ENCODE peak calls at places on chromosomes 2 and 18, in four cellular contexts. One of them, this sample, is unnamed.

GRCh38 chr2:8694737-8695136 is 12.9 kb downstream of the ID2 start:
- DNase-seq in endothelial cell of umbilical vein: no peak
- DNase-seq in HCT116: no peak
- DNase-seq in Peyer's patch: no peak
- DNase-seq in this sample: no peak

GRCh38 chr2:99140860-99141109 is 722 bp upstream of the C2orf15 start:
- DNase-seq in endothelial cell of umbilical vein: no peak
- DNase-seq in HCT116: peak
- DNase-seq in Peyer's patch: no peak
- DNase-seq in this sample: no peak

GRCh38 chr2:99861376-99861760 is 281.0 kb downstream of the AFF3 start:
- DNase-seq in endothelial cell of umbilical vein: peak
- DNase-seq in HCT116: no peak
- DNase-seq in Peyer's patch: no peak
- DNase-seq in this sample: no peak

GRCh38 chr2:165833156-165833555 is 39.1 kb upstream of the GALNT3 start:
- DNase-seq in endothelial cell of umbilical vein: no peak
- DNase-seq in HCT116: no peak
- DNase-seq in Peyer's patch: no peak
- DNase-seq in this sample: no peak

GRCh38 chr2:226835420-226835795 is 446 bp upstream of the RHBDD1 start:
- DNase-seq in endothelial cell of umbilical vein: no peak
- DNase-seq in HCT116: no peak
- DNase-seq in Peyer's patch: no peak
- DNase-seq in this sample: peak

GRCh38 chr2:98823196-98824166 is 92.5 kb upstream of the MGAT4A start:
- DNase-seq in endothelial cell of umbilical vein: no peak
- DNase-seq in HCT116: no peak
- DNase-seq in Peyer's patch: no peak
- DNase-seq in this sample: no peak

GRCh38 chr2:669323-669722 is 7.9 kb downstream of the TMEM18 start:
- DNase-seq in endothelial cell of umbilical vein: peak
- DNase-seq in HCT116: no peak
- DNase-seq in Peyer's patch: no peak
- DNase-seq in this sample: no peak

GRCh38 chr2:25246558-25247290 is 78.3 kb upstream of the POMC start:
- DNase-seq in endothelial cell of umbilical vein: no peak
- DNase-seq in HCT116: no peak
- DNase-seq in Peyer's patch: no peak
- DNase-seq in this sample: no peak

GRCh38 chr2:218583983-218584850 is 15.6 kb downstream of the CNOT9 start:
- DNase-seq in endothelial cell of umbilical vein: peak
- DNase-seq in HCT116: no peak
- DNase-seq in Peyer's patch: no peak
- DNase-seq in this sample: no peak

GRCh38 chr2:68548396-68548795 is 81.0 kb downstream of the APLF start:
- DNase-seq in endothelial cell of umbilical vein: no peak
- DNase-seq in HCT116: no peak
- DNase-seq in Peyer's patch: no peak
- DNase-seq in this sample: no peak

GRCh38 chr18:70463085-70463484 is 174.2 kb downstream of the SOCS6 start:
- DNase-seq in endothelial cell of umbilical vein: no peak
- DNase-seq in HCT116: no peak
- DNase-seq in Peyer's patch: no peak
- DNase-seq in this sample: no peak

GRCh38 chr2:26550276-26551015 is 72.5 kb upstream of the OTOF start:
- DNase-seq in endothelial cell of umbilical vein: no peak
- DNase-seq in HCT116: no peak
- DNase-seq in Peyer's patch: no peak
- DNase-seq in this sample: no peak

GRCh38 chr2:35410431-35411061 is 945.0 kb upstream of the CRIM1 start:
- DNase-seq in endothelial cell of umbilical vein: peak
- DNase-seq in HCT116: no peak
- DNase-seq in Peyer's patch: peak
- DNase-seq in this sample: peak

GRCh38 chr2:138373993-138374408 is 127.6 kb upstream of the SPOPL start:
- DNase-seq in endothelial cell of umbilical vein: peak
- DNase-seq in HCT116: peak
- DNase-seq in Peyer's patch: no peak
- DNase-seq in this sample: peak

GRCh38 chr2:164369416-164369815 is 251.9 kb downstream of the GRB14 start:
- DNase-seq in endothelial cell of umbilical vein: no peak
- DNase-seq in HCT116: no peak
- DNase-seq in Peyer's patch: no peak
- DNase-seq in this sample: no peak

GRCh38 chr18:77635441-77635840 is 385.8 kb downstream of the GALR1 start:
- DNase-seq in endothelial cell of umbilical vein: no peak
- DNase-seq in HCT116: no peak
- DNase-seq in Peyer's patch: no peak
- DNase-seq in this sample: no peak

GRCh38 chr2:217653240-217653639 is 349.6 kb downstream of the TNS1 start:
- DNase-seq in endothelial cell of umbilical vein: peak
- DNase-seq in HCT116: peak
- DNase-seq in Peyer's patch: no peak
- DNase-seq in this sample: no peak

GRCh38 chr2:241967745-241968144 is 98.2 kb downstream of the RTP5 start:
- DNase-seq in endothelial cell of umbilical vein: no peak
- DNase-seq in HCT116: no peak
- DNase-seq in Peyer's patch: peak
- DNase-seq in this sample: no peak

GRCh38 chr2:122368576-122369243 is 613.3 kb downstream of the TSN start:
- DNase-seq in endothelial cell of umbilical vein: no peak
- DNase-seq in HCT116: no peak
- DNase-seq in Peyer's patch: no peak
- DNase-seq in this sample: peak

GRCh38 chr2:44362207-44363015 is 664 bp downstream of the CAMKMT start:
- DNase-seq in endothelial cell of umbilical vein: peak
- DNase-seq in HCT116: peak
- DNase-seq in Peyer's patch: peak
- DNase-seq in this sample: peak

GRCh38 chr2:19863303-19864041 is 38.3 kb downstream of the TTC32 start:
- DNase-seq in endothelial cell of umbilical vein: peak
- DNase-seq in HCT116: peak
- DNase-seq in Peyer's patch: peak
- DNase-seq in this sample: peak

GRCh38 chr18:13615432-13615861 is 110.9 kb downstream of the FAM210A start:
- DNase-seq in endothelial cell of umbilical vein: no peak
- DNase-seq in HCT116: no peak
- DNase-seq in Peyer's patch: no peak
- DNase-seq in this sample: no peak

GRCh38 chr2:26970928-26971627 is 641 bp downstream of the MAPRE3 start:
- DNase-seq in endothelial cell of umbilical vein: peak
- DNase-seq in HCT116: no peak
- DNase-seq in Peyer's patch: no peak
- DNase-seq in this sample: peak

GRCh38 chr2:23410596-23410995 is 25.6 kb downstream of the KLHL29 start:
- DNase-seq in endothelial cell of umbilical vein: no peak
- DNase-seq in HCT116: no peak
- DNase-seq in Peyer's patch: no peak
- DNase-seq in this sample: no peak

GRCh38 chr18:37452697-37453385 is 112.8 kb downstream of the CELF4 start:
- DNase-seq in endothelial cell of umbilical vein: no peak
- DNase-seq in HCT116: no peak
- DNase-seq in Peyer's patch: no peak
- DNase-seq in this sample: no peak

GRCh38 chr2:62934501-62934900 is 116.1 kb upstream of the OTX1 start:
- DNase-seq in endothelial cell of umbilical vein: no peak
- DNase-seq in HCT116: no peak
- DNase-seq in Peyer's patch: no peak
- DNase-seq in this sample: no peak

GRCh38 chr2:158817596-158817995 is 22.5 kb downstream of the DAPL1 start:
- DNase-seq in endothelial cell of umbilical vein: no peak
- DNase-seq in HCT116: no peak
- DNase-seq in Peyer's patch: no peak
- DNase-seq in this sample: no peak

GRCh38 chr2:165762723-165763122 is 31.3 kb downstream of the GALNT3 start:
- DNase-seq in endothelial cell of umbilical vein: no peak
- DNase-seq in HCT116: no peak
- DNase-seq in Peyer's patch: no peak
- DNase-seq in this sample: no peak

GRCh38 chr2:222292113-222292737 is 6.6 kb downstream of the PAX3 start:
- DNase-seq in endothelial cell of umbilical vein: no peak
- DNase-seq in HCT116: no peak
- DNase-seq in Peyer's patch: no peak
- DNase-seq in this sample: no peak

GRCh38 chr18:8926464-8926863 is 176.0 kb upstream of the NDUFV2 start:
- DNase-seq in endothelial cell of umbilical vein: no peak
- DNase-seq in HCT116: no peak
- DNase-seq in Peyer's patch: no peak
- DNase-seq in this sample: no peak

GRCh38 chr18:44725300-44726096 is 44.8 kb downstream of the SETBP1 start:
- DNase-seq in endothelial cell of umbilical vein: peak
- DNase-seq in HCT116: no peak
- DNase-seq in Peyer's patch: no peak
- DNase-seq in this sample: peak

GRCh38 chr2:47159627-47160026 is 4.5 kb upstream of the STPG4 start:
- DNase-seq in endothelial cell of umbilical vein: no peak
- DNase-seq in HCT116: no peak
- DNase-seq in Peyer's patch: no peak
- DNase-seq in this sample: no peak
- TF ChIP-seq POLR2A in endothelial cell of umbilical vein: peak
- TF ChIP-seq POLR2A in HCT116: no peak
- TF ChIP-seq POLR2A in Peyer's patch: no peak
- TF ChIP-seq POLR2A in this sample: no peak

GRCh38 chr2:236549165-236549564 is 20.5 kb upstream of the ACKR3 start:
- DNase-seq in endothelial cell of umbilical vein: no peak
- DNase-seq in HCT116: no peak
- DNase-seq in Peyer's patch: no peak
- DNase-seq in this sample: no peak

GRCh38 chr2:236550298-236550697 is 19.3 kb upstream of the ACKR3 start:
- DNase-seq in endothelial cell of umbilical vein: no peak
- DNase-seq in HCT116: no peak
- DNase-seq in Peyer's patch: no peak
- DNase-seq in this sample: no peak

GRCh38 chr2:236552586-236552985 is 17.0 kb upstream of the ACKR3 start:
- DNase-seq in endothelial cell of umbilical vein: no peak
- DNase-seq in HCT116: no peak
- DNase-seq in Peyer's patch: no peak
- DNase-seq in this sample: no peak

GRCh38 chr2:236551843-236552542 is 17.6 kb upstream of the ACKR3 start:
- DNase-seq in endothelial cell of umbilical vein: no peak
- DNase-seq in HCT116: no peak
- DNase-seq in Peyer's patch: no peak
- DNase-seq in this sample: no peak

DNA sequence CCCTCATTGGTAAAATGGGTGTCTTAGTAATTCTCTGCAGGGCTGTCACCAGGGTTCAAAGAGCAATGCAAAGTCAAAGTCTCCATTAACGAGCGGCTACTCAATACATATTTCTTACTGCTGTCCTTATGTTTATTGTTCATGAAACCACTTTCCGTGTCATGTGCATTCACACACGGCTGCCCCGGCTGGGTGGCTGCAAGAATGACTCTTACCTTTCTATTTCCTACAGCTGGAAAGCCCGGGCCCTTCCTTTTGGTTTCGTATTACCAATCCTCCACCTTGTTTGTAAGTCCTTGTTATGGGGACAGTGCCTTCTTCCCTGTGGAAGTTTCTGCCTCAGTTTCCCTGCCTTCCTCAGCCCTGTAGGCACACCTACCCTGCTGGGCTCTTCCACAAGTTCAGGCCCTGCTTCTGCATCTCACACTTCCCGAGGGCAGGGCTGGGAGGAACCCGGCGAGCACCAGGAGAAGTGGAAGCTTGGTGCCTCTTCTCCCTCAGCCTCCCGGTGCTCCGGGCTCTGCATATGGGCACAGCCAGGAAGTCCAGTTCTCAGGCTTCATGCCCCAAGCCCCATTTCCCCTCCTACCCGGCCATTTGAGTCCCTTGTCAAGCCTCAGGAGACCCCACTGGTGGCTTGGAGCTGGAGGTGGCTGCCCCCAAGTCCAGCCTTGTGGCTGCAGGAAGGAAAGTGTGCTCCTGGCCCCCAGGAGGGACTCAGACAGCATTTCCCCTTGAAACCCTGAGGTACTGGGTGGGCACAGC is 18.7 kb upstream of the ACKR3 start:
- DNase-seq in endothelial cell of umbilical vein: no peak
- DNase-seq in HCT116: no peak
- DNase-seq in Peyer's patch: no peak
- DNase-seq in this sample: no peak
- TF ChIP-seq POLR2A in endothelial cell of umbilical vein: no peak
- TF ChIP-seq POLR2A in HCT116: no peak
- TF ChIP-seq POLR2A in Peyer's patch: no peak
- TF ChIP-seq POLR2A in this sample: no peak

GRCh38 chr18:55552498-55553189 is 35.3 kb downstream of the TCF4 start:
- DNase-seq in endothelial cell of umbilical vein: no peak
- DNase-seq in HCT116: no peak
- DNase-seq in Peyer's patch: no peak
- DNase-seq in this sample: no peak
- TF ChIP-seq POLR2A in endothelial cell of umbilical vein: no peak
- TF ChIP-seq POLR2A in HCT116: no peak
- TF ChIP-seq POLR2A in Peyer's patch: no peak
- TF ChIP-seq POLR2A in this sample: no peak

DNA sequence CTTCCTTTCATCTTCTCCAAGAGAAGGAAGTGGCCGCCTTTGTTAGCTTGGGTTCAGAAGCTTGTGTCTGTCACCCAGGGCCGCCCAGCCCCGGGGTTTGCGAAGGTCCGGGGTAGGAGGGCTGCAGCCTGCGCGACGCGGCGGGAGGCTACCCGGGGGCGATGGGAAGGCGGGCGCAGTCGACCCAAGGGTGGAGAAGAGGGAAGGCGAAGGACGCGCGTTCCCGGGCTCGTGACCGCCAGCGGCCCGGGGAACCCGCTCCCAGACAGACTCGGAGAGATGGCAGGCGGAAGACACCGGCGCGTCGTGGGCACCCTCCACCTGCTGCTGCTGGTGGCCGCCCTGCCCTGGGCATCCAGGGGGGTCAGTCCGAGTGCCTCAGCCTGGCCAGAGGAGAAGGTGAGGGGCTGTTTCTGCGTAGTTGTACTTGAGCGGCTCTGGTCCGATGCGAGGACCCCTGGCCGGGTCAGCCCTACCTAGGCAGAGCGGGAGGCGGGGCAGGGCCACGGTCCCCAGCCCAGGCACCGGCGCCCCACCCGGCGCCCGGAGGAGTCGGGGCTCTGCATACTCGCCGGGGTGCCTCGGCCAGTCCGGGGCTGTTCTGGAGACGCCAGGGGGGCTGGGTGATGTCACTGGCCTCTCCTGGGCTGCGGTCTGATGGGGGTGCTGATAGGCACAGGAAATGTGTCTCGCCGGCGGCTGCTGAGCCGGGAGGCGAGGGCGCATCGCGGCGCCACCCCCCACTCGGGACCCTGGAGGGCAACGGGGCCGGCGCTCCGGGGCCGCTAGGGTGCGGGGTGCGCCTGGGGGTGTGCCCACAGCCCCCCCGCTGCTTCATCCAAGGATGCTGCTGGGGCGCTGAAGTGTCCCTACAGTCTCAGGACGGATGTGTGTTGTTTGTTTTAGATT is at the start of gene QPCT:
- DNase-seq in endothelial cell of umbilical vein: peak
- DNase-seq in HCT116: no peak
- DNase-seq in Peyer's patch: peak
- DNase-seq in this sample: peak
- TF ChIP-seq POLR2A in endothelial cell of umbilical vein: no peak
- TF ChIP-seq POLR2A in HCT116: no peak
- TF ChIP-seq POLR2A in Peyer's patch: no peak
- TF ChIP-seq POLR2A in this sample: no peak